ENCODE peak calls at places on chromosomes 11 and 22, in seven cellular contexts. E is psoas muscle; B is prostate gland; U is mammary epithelial cell; V is H9; P is right cardiac atrium; Z is effector memory CD4-positive, alpha-beta T cell. K is an unnamed sample. For H3K4me1, the result is how much of the 10 kb centered on the place peaks cover.

GRCh38 chr11:16603890-16604783 is 134.3 kb upstream of the C11orf58 start:
- DNase-seq in E (peak), B (peak), U (peak), V (peak), P (peak), Z (no peak), K (no peak)

GRCh38 chr11:33695051-33695566 is 5.5 kb downstream of the C11orf91 start:
- DNase-seq in E (no peak), B (no peak), U (no peak), V (no peak), P (no peak), Z (no peak), K (no peak)

GRCh38 chr11:94864646-94865045 is 96.5 kb downstream of the AMOTL1 start:
- DNase-seq in E (no peak), B (no peak), U (no peak), V (no peak), P (peak), Z (no peak), K (no peak)

GRCh38 chr11:2511421-2512369 is 66.9 kb downstream of the KCNQ1 start:
- DNase-seq in E (peak), B (no peak), U (no peak), V (no peak), P (peak), Z (no peak), K (no peak)

GRCh38 chr11:10091314-10092045 is 202.5 kb downstream of the SBF2 start:
- DNase-seq in E (no peak), B (no peak), U (no peak), V (no peak), P (no peak), Z (no peak), K (no peak)

GRCh38 chr22:50507421-50507990 is at the start of gene LMF2:
- DNase-seq in E (peak), B (peak), U (peak), V (no peak), P (peak), Z (peak), K (no peak)

GRCh38 chr11:106271686-106272085 is 194.2 kb downstream of the AASDHPPT start:
- DNase-seq in E (no peak), B (no peak), U (peak), V (no peak), P (no peak), Z (no peak), K (no peak)

GRCh38 chr11:43868852-43869567 is 11.6 kb upstream of the ALKBH3 start:
- DNase-seq in E (no peak), B (peak), U (peak), V (no peak), P (no peak), Z (no peak), K (no peak)

GRCh38 chr11:128575956-128576340 is 11.4 kb downstream of the ETS1 start:
- DNase-seq in E (no peak), B (no peak), U (no peak), V (no peak), P (peak), Z (no peak), K (no peak)

GRCh38 chr11:476416-476815 is 26.3 kb downstream of the PTDSS2 start:
- DNase-seq in E (peak), B (no peak), U (no peak), V (no peak), P (no peak), Z (no peak), K (no peak)

GRCh38 chr22:50674127-50674493 is 1.5 kb downstream of the SHANK3 start:
- DNase-seq in E (no peak), B (no peak), U (no peak), V (no peak), P (no peak), Z (no peak), K (no peak)

GRCh38 chr11:57438345-57439280 is 11.7 kb upstream of the SLC43A3 start:
- DNase-seq in E (no peak), B (no peak), U (no peak), V (no peak), P (no peak), Z (no peak), K (no peak)

GRCh38 chr11:33452806-33453205 is 195.6 kb downstream of the HIPK3 start:
- DNase-seq in E (no peak), B (no peak), U (peak), V (no peak), P (no peak), Z (no peak), K (no peak)

GRCh38 chr22:20928573-20928967 is 11.4 kb downstream of the CRKL start:
- DNase-seq in E (no peak), B (no peak), U (no peak), V (no peak), P (no peak), Z (no peak), K (no peak)
- H3K4me1 ChIP-seq in E (under half), B (under half), U (under half), V (under half), P (under half), Z (under half), K (under half)

GRCh38 chr22:28005513-28005912 is 86.5 kb upstream of the PITPNB start:
- DNase-seq in E (no peak), B (no peak), U (no peak), V (no peak), P (peak), Z (no peak), K (no peak)
- H3K27ac ChIP-seq in E (no peak), B (no peak), U (no peak), V (no peak), P (peak), Z (no peak), K (no peak)

GRCh38 chr22:24430431-24431308 is 3.3 kb downstream of the ADORA2A start:
- DNase-seq in E (peak), B (no peak), U (no peak), V (no peak), P (no peak), Z (no peak), K (no peak)
- H3K4me1 ChIP-seq in E (under half), B (under half), U (under half), V (under half), P (under half), Z (half or more), K (under half)

GRCh38 chr11:130872513-130872912 is 43.8 kb downstream of the SNX19 start:
- DNase-seq in E (no peak), B (no peak), U (no peak), V (no peak), P (no peak), Z (no peak), K (no peak)
- H3K27ac ChIP-seq in E (peak), B (no peak), U (no peak), V (no peak), P (peak), Z (no peak), K (no peak)

GRCh38 chr22:23228503-23228902 is 48.2 kb downstream of the BCR start:
- DNase-seq in E (no peak), B (no peak), U (no peak), V (no peak), P (no peak), Z (no peak), K (no peak)
- H3K4me1 ChIP-seq in E (under half), B (under half), U (under half), V (under half), P (under half), Z (under half), K (under half)

DNA sequence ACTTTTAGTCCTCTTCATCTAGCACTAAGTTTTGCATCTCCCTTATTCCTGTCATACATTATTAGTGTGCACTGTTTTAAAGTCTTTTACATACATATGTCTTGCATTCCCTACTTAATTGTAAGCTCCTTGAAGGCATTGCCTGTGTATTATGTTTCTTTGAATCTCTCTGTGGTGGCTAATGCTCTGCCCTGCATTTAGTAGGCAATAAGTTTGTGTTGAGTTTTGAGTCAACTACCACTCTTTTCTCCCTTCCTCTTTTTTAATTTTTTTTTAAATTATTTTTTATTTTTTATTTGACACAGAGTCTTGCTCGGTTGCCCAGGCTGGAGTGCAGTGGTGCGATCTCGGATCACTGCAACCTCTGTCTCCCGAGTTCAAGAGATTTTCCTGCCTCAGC is 78.9 kb downstream of the ZBTB16 start:
- DNase-seq in E (no peak), B (no peak), U (no peak), V (no peak), P (no peak), Z (no peak), K (no peak)
- H3K27ac ChIP-seq in E (peak), B (no peak), U (no peak), V (no peak), P (no peak), Z (no peak), K (no peak)

GRCh38 chr22:46752911-46753310 is 9.5 kb upstream of the TBC1D22A start:
- DNase-seq in E (no peak), B (no peak), U (no peak), V (no peak), P (no peak), Z (no peak), K (no peak)

GRCh38 chr22:46754826-46755225 is 7.6 kb upstream of the TBC1D22A start:
- DNase-seq in E (no peak), B (no peak), U (no peak), V (no peak), P (no peak), Z (no peak), K (no peak)

GRCh38 chr22:46754110-46754799 is 8.2 kb upstream of the TBC1D22A start:
- DNase-seq in E (peak), B (peak), U (peak), V (no peak), P (peak), Z (peak), K (no peak)

GRCh38 chr22:46753360-46753759 is 9.1 kb upstream of the TBC1D22A start:
- DNase-seq in E (no peak), B (no peak), U (no peak), V (no peak), P (no peak), Z (no peak), K (no peak)

GRCh38 chr22:46753761-46754109 is 8.7 kb upstream of the TBC1D22A start:
- DNase-seq in E (no peak), B (no peak), U (no peak), V (no peak), P (no peak), Z (no peak), K (no peak)
- H3K4me1 ChIP-seq in E (under half), B (under half), U (under half), V (under half), P (under half), Z (under half), K (under half)